ENCODE peak calls at places on chromosome 13, in ten cellular contexts. One of them, this sample, is unnamed.

GRCh38 chr13:111549464-111549863 is 229.0 kb downstream of the TEX29 start:
- DNase-seq in pancreas: peak
- DNase-seq in foreskin fibroblast: no peak
- DNase-seq in fibroblast of pulmonary artery: no peak
- DNase-seq in AG04449: no peak
- DNase-seq in aorta: no peak
- DNase-seq in dorsolateral prefrontal cortex: no peak
- DNase-seq in cardiac muscle cell: no peak
- DNase-seq in neuronal stem cell: no peak
- DNase-seq in K562: no peak
- DNase-seq in this sample: no peak

GRCh38 chr13:85362980-85363379 is 436.2 kb downstream of the SLITRK6 start:
- DNase-seq in pancreas: peak
- DNase-seq in foreskin fibroblast: no peak
- DNase-seq in fibroblast of pulmonary artery: no peak
- DNase-seq in AG04449: no peak
- DNase-seq in aorta: no peak
- DNase-seq in dorsolateral prefrontal cortex: no peak
- DNase-seq in cardiac muscle cell: no peak
- DNase-seq in neuronal stem cell: no peak
- DNase-seq in K562: no peak
- DNase-seq in this sample: no peak

GRCh38 chr13:64925284-64925683 is 2304.9 kb downstream of the PCDH9 start:
- DNase-seq in pancreas: peak
- DNase-seq in foreskin fibroblast: peak
- DNase-seq in fibroblast of pulmonary artery: peak
- DNase-seq in AG04449: no peak
- DNase-seq in aorta: no peak
- DNase-seq in dorsolateral prefrontal cortex: no peak
- DNase-seq in cardiac muscle cell: peak
- DNase-seq in neuronal stem cell: peak
- DNase-seq in K562: no peak
- DNase-seq in this sample: no peak

GRCh38 chr13:87674143-87674772 is 3.1 kb downstream of the SLITRK5 start:
- DNase-seq in pancreas: no peak
- DNase-seq in foreskin fibroblast: no peak
- DNase-seq in fibroblast of pulmonary artery: no peak
- DNase-seq in AG04449: no peak
- DNase-seq in aorta: no peak
- DNase-seq in dorsolateral prefrontal cortex: no peak
- DNase-seq in cardiac muscle cell: no peak
- DNase-seq in neuronal stem cell: peak
- DNase-seq in K562: no peak
- DNase-seq in this sample: no peak

GRCh38 chr13:22915442-22916082 is 265.2 kb upstream of the SGCG start:
- DNase-seq in pancreas: no peak
- DNase-seq in foreskin fibroblast: peak
- DNase-seq in fibroblast of pulmonary artery: peak
- DNase-seq in AG04449: no peak
- DNase-seq in aorta: peak
- DNase-seq in dorsolateral prefrontal cortex: peak
- DNase-seq in cardiac muscle cell: peak
- DNase-seq in neuronal stem cell: peak
- DNase-seq in K562: peak
- DNase-seq in this sample: peak

GRCh38 chr13:107650081-107650701 is 565.1 kb downstream of the LIG4 start:
- DNase-seq in pancreas: peak
- DNase-seq in foreskin fibroblast: no peak
- DNase-seq in fibroblast of pulmonary artery: peak
- DNase-seq in AG04449: no peak
- DNase-seq in aorta: peak
- DNase-seq in dorsolateral prefrontal cortex: no peak
- DNase-seq in cardiac muscle cell: peak
- DNase-seq in neuronal stem cell: peak
- DNase-seq in K562: peak
- DNase-seq in this sample: peak

GRCh38 chr13:82571653-82572052 is 1310.6 kb downstream of the SLITRK1 start:
- DNase-seq in pancreas: no peak
- DNase-seq in foreskin fibroblast: no peak
- DNase-seq in fibroblast of pulmonary artery: no peak
- DNase-seq in AG04449: no peak
- DNase-seq in aorta: no peak
- DNase-seq in dorsolateral prefrontal cortex: no peak
- DNase-seq in cardiac muscle cell: no peak
- DNase-seq in neuronal stem cell: no peak
- DNase-seq in K562: no peak
- DNase-seq in this sample: no peak

GRCh38 chr13:80050252-80050651 is 290.7 kb downstream of the SPRY2 start:
- DNase-seq in pancreas: no peak
- DNase-seq in foreskin fibroblast: no peak
- DNase-seq in fibroblast of pulmonary artery: peak
- DNase-seq in AG04449: no peak
- DNase-seq in aorta: no peak
- DNase-seq in dorsolateral prefrontal cortex: no peak
- DNase-seq in cardiac muscle cell: peak
- DNase-seq in neuronal stem cell: no peak
- DNase-seq in K562: no peak
- DNase-seq in this sample: peak

GRCh38 chr13:47788844-47789243 is 212.2 kb downstream of the SUCLA2 start:
- DNase-seq in pancreas: no peak
- DNase-seq in foreskin fibroblast: no peak
- DNase-seq in fibroblast of pulmonary artery: no peak
- DNase-seq in AG04449: no peak
- DNase-seq in aorta: no peak
- DNase-seq in dorsolateral prefrontal cortex: no peak
- DNase-seq in cardiac muscle cell: no peak
- DNase-seq in neuronal stem cell: no peak
- DNase-seq in K562: no peak
- DNase-seq in this sample: no peak

GRCh38 chr13:22506286-22506685 is 674.5 kb upstream of the SGCG start:
- DNase-seq in pancreas: no peak
- DNase-seq in foreskin fibroblast: no peak
- DNase-seq in fibroblast of pulmonary artery: no peak
- DNase-seq in AG04449: no peak
- DNase-seq in aorta: no peak
- DNase-seq in dorsolateral prefrontal cortex: no peak
- DNase-seq in cardiac muscle cell: no peak
- DNase-seq in neuronal stem cell: peak
- DNase-seq in K562: no peak
- DNase-seq in this sample: no peak

GRCh38 chr13:37608750-37609339 is 10.3 kb upstream of the POSTN start:
- DNase-seq in pancreas: no peak
- DNase-seq in foreskin fibroblast: peak
- DNase-seq in fibroblast of pulmonary artery: peak
- DNase-seq in AG04449: no peak
- DNase-seq in aorta: no peak
- DNase-seq in dorsolateral prefrontal cortex: no peak
- DNase-seq in cardiac muscle cell: no peak
- DNase-seq in neuronal stem cell: no peak
- DNase-seq in K562: no peak
- DNase-seq in this sample: no peak

DNA sequence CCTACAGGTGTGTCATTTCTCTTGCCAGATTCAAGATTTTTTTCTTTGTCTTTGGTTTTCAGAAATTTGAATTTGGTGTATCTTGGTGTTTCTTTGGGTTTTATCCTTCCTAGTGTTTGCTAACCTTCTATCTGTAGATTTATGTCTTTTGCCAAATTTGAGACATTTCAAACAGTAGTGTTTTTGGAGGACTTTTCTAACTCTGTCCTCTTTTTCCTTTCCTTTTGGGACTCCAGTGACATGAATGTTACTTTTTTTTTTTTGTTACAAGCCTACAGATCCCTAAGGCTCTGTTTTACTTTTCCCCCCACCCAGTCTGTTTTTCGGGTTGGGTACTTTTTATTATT is 58.8 kb downstream of the ZMYM2 start:
- DNase-seq in pancreas: no peak
- DNase-seq in foreskin fibroblast: no peak
- DNase-seq in fibroblast of pulmonary artery: no peak
- DNase-seq in AG04449: no peak
- DNase-seq in aorta: no peak
- DNase-seq in dorsolateral prefrontal cortex: no peak
- DNase-seq in cardiac muscle cell: no peak
- DNase-seq in neuronal stem cell: no peak
- DNase-seq in K562: no peak
- DNase-seq in this sample: no peak
- H3K4me3 ChIP-seq in pancreas: no peak
- H3K4me3 ChIP-seq in foreskin fibroblast: no peak
- H3K4me3 ChIP-seq in fibroblast of pulmonary artery: no peak
- H3K4me3 ChIP-seq in AG04449: no peak
- H3K4me3 ChIP-seq in aorta: no peak
- H3K4me3 ChIP-seq in dorsolateral prefrontal cortex: no peak
- H3K4me3 ChIP-seq in cardiac muscle cell: no peak
- H3K4me3 ChIP-seq in neuronal stem cell: no peak
- H3K4me3 ChIP-seq in K562: no peak
- H3K4me3 ChIP-seq in this sample: no peak

DNA sequence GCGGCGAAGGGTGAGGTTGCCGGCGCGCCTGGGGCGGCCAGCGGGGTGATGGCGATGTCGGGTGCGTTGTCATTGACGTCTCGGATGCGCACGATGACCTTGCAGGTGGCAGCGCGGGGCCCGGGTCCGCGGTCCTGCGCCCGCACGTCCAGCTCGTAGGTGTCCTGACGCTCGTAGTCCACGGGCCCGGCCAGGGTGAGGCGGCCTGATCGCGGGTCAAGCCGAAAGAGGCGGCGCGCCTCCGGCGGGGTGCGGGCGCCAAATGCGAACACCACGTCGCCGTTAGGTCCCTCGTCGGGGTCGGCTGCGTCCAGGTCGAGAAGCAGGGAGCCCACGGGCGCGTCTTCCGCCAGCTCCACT is 1.1 kb downstream of the PCDH8 start:
- DNase-seq in pancreas: no peak
- DNase-seq in foreskin fibroblast: no peak
- DNase-seq in fibroblast of pulmonary artery: no peak
- DNase-seq in AG04449: no peak
- DNase-seq in aorta: peak
- DNase-seq in dorsolateral prefrontal cortex: no peak
- DNase-seq in cardiac muscle cell: no peak
- DNase-seq in neuronal stem cell: no peak
- DNase-seq in K562: no peak
- DNase-seq in this sample: no peak
- H3K4me3 ChIP-seq in pancreas: no peak
- H3K4me3 ChIP-seq in foreskin fibroblast: no peak
- H3K4me3 ChIP-seq in fibroblast of pulmonary artery: no peak
- H3K4me3 ChIP-seq in AG04449: no peak
- H3K4me3 ChIP-seq in aorta: no peak
- H3K4me3 ChIP-seq in dorsolateral prefrontal cortex: peak
- H3K4me3 ChIP-seq in cardiac muscle cell: peak
- H3K4me3 ChIP-seq in neuronal stem cell: peak
- H3K4me3 ChIP-seq in K562: no peak
- H3K4me3 ChIP-seq in this sample: no peak

DNA sequence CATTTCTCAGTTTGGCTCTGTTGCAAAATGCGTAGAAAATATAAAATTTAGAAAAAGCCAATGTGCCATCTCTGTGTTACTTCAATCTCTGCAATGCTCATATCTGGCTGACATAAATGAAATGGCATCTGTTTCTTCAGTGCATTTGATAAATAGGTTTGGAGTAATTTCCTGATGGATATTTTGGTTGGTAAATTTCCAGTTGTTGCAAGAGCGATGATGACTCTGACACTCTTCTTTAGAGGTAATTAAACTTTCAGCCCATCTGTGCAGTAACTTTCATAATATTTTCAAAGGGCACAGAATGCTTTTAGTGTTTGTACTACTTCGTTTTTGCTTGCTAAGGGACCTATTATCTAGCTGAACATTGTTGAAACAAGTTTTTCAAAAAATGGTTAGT is 1286.4 kb downstream of the PCDH9 start:
- DNase-seq in pancreas: no peak
- DNase-seq in foreskin fibroblast: peak
- DNase-seq in fibroblast of pulmonary artery: peak
- DNase-seq in AG04449: no peak
- DNase-seq in aorta: no peak
- DNase-seq in dorsolateral prefrontal cortex: no peak
- DNase-seq in cardiac muscle cell: peak
- DNase-seq in neuronal stem cell: no peak
- DNase-seq in K562: no peak
- DNase-seq in this sample: no peak
- H3K4me3 ChIP-seq in pancreas: no peak
- H3K4me3 ChIP-seq in foreskin fibroblast: no peak
- H3K4me3 ChIP-seq in fibroblast of pulmonary artery: no peak
- H3K4me3 ChIP-seq in AG04449: no peak
- H3K4me3 ChIP-seq in aorta: no peak
- H3K4me3 ChIP-seq in dorsolateral prefrontal cortex: no peak
- H3K4me3 ChIP-seq in cardiac muscle cell: no peak
- H3K4me3 ChIP-seq in neuronal stem cell: no peak
- H3K4me3 ChIP-seq in K562: no peak
- H3K4me3 ChIP-seq in this sample: no peak

DNA sequence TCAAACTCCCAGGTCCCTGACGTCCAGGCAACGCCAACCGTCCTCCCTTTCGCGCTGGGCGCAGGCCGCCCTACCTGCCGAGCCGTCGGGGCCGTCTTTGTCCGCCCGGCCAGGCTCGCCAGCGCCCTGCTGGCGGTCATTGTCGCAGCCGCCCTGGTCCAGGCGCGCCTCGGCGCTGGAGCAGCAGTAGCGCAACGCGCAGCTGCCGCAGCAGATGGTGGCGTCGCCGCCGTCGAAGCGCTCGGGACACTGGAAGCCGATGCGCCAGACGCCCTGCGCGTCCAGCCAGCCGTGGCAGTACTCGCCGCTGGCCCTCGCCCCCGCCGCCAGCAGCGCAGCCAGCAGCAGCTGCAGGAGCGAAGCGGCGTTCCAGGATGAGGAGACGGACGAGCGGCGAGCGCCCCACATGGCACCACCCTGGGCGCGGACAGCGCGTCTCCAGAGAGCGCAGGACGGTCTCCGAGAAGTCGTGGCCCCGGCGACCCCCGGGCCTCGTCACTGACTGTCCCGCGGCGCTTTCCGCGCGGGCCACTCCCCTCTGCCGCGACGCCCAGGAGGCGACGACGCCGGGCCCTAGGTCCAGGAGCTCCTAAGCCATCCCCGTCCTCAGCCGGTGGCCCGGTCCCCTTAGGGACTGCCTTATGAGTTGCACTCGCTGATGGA is 1.1 kb downstream of the SHISA2 start:
- DNase-seq in pancreas: peak
- DNase-seq in foreskin fibroblast: peak
- DNase-seq in fibroblast of pulmonary artery: no peak
- DNase-seq in AG04449: no peak
- DNase-seq in aorta: no peak
- DNase-seq in dorsolateral prefrontal cortex: peak
- DNase-seq in cardiac muscle cell: peak
- DNase-seq in neuronal stem cell: peak
- DNase-seq in K562: no peak
- DNase-seq in this sample: no peak
- H3K4me3 ChIP-seq in pancreas: no peak
- H3K4me3 ChIP-seq in foreskin fibroblast: no peak
- H3K4me3 ChIP-seq in fibroblast of pulmonary artery: no peak
- H3K4me3 ChIP-seq in AG04449: peak
- H3K4me3 ChIP-seq in aorta: no peak
- H3K4me3 ChIP-seq in dorsolateral prefrontal cortex: peak
- H3K4me3 ChIP-seq in cardiac muscle cell: peak
- H3K4me3 ChIP-seq in neuronal stem cell: no peak
- H3K4me3 ChIP-seq in K562: no peak
- H3K4me3 ChIP-seq in this sample: peak